ENCODE peak calls at places on chromosomes 16 and 17, in five cellular contexts. U, Q, I, X and V are unnamed samples.

GRCh38 chr16:24525970-24526559 is 13.3 kb upstream of the RBBP6 start:
- DNase-seq in X (no peak), I (no peak), Q (peak; percentile 65), U (no peak), V (no peak)

GRCh38 chr16:30533146-30533522 is 1.5 kb downstream of the ZNF747 start:
- DNase-seq in Q (no peak), I (no peak), U (no peak), X (no peak), V (no peak)

GRCh38 chr17:36742267-36743000 is 141.1 kb downstream of the MRM1 start:
- DNase-seq in X (no peak), U (no peak), I (no peak), Q (no peak), V (no peak)

GRCh38 chr17:82528484-82529265 is 9.1 kb downstream of the FOXK2 start:
- DNase-seq in U (no peak), Q (no peak), X (peak; percentile 70), I (peak; percentile 24), V (no peak)

GRCh38 chr16:35599429-35600165 is 2140.2 kb downstream of the TP53TG3F start:
- DNase-seq in I (no peak), Q (no peak), X (no peak), U (no peak), V (no peak)

GRCh38 chr16:24713379-24713778 is 16.1 kb upstream of the TNRC6A start:
- DNase-seq in X (no peak), I (no peak), Q (no peak), U (no peak), V (no peak)

GRCh38 chr17:68004201-68004600 is 7.9 kb upstream of the C17orf58 start:
- DNase-seq in U (no peak), Q (no peak), I (no peak), X (no peak), V (no peak)

GRCh38 chr16:66904846-66905632 is 13.6 kb downstream of the CDH16 start:
- DNase-seq in X (peak; percentile 57), U (no peak), I (peak; percentile 82), Q (no peak), V (no peak)

GRCh38 chr17:1058423-1059130 is 61.6 kb downstream of the TIMM22 start:
- DNase-seq in Q (no peak), U (peak; percentile 28), I (peak; percentile 35), X (peak; percentile 46), V (peak; percentile 32)

GRCh38 chr16:85461814-85462404 is 151.2 kb upstream of the GSE1 start:
- DNase-seq in U (no peak), I (peak; percentile 50), Q (peak; percentile 65), X (no peak), V (no peak)

GRCh38 chr16:15567823-15568222 is 75.1 kb downstream of the MARF1 start:
- DNase-seq in Q (no peak), X (no peak), I (no peak), U (no peak), V (no peak)

GRCh38 chr17:19537116-19537515 is 3.5 kb downstream of the SLC47A1 start:
- DNase-seq in I (no peak), Q (no peak), U (no peak), X (no peak), V (no peak)

GRCh38 chr16:69195371-69196029 is 8.5 kb downstream of the SNTB2 start:
- DNase-seq in U (no peak), I (no peak), X (no peak), Q (no peak), V (no peak)

GRCh38 chr17:37791434-37791833 is 46.6 kb upstream of the HNF1B start:
- DNase-seq in I (peak; percentile 51), U (peak; percentile 8), X (no peak), Q (no peak), V (no peak)

GRCh38 chr17:44968225-44969143 is at the start of gene C1QL1:
- DNase-seq in I (peak; percentile 81), Q (peak; percentile 89), U (peak; percentile 66), X (peak; percentile 91), V (peak; percentile 77)

GRCh38 chr16:87278191-87279093 is 38.8 kb downstream of the C16orf95 start:
- DNase-seq in Q (peak; percentile 36), X (peak; percentile 72), U (no peak), I (peak; percentile 77), V (peak; percentile 84)

GRCh38 chr16:66026211-66026610 is 340.3 kb upstream of the CDH5 start:
- DNase-seq in U (no peak), Q (no peak), I (no peak), X (no peak), V (no peak)

GRCh38 chr16:12819126-12820117 is 15.7 kb upstream of the CPPED1 start:
- DNase-seq in I (peak; percentile 36), U (peak; percentile 70), X (peak; percentile 59), Q (peak; percentile 24), V (peak; percentile 65)